ENCODE peak calls at places on chromosomes 1 and 21, in four cellular contexts. A, J, R and D are unnamed samples.

GRCh38 chr1:152981181-152981871 is 2.6 kb upstream of the SPRR1A start:
- DNase-seq in A (no peak), J (no peak), R (no peak), D (no peak)

GRCh38 chr1:76269175-76269574 is 194.6 kb downstream of the ST6GALNAC3 start:
- DNase-seq in A (no peak), J (no peak), R (peak), D (peak)

GRCh38 chr1:150281221-150281757 is 1.1 kb upstream of the CIART start:
- DNase-seq in A (peak), J (no peak), R (peak), D (peak)

GRCh38 chr1:182317489-182318180 is 74.0 kb downstream of the GLUL start:
- DNase-seq in A (no peak), J (no peak), R (no peak), D (peak)

GRCh38 chr21:45930231-45930760 is 51.3 kb upstream of the COL6A1 start:
- DNase-seq in A (peak), J (no peak), R (no peak), D (no peak)

GRCh38 chr1:3543076-3544049 is 67.9 kb downstream of the MEGF6 start:
- DNase-seq in A (no peak), J (no peak), R (peak), D (no peak)

GRCh38 chr1:225534135-225534534 is 106.3 kb upstream of the LBR start:
- DNase-seq in A (no peak), J (no peak), R (no peak), D (no peak)

GRCh38 chr1:15055736-15056415 is 97.7 kb upstream of the TMEM51 start:
- DNase-seq in A (no peak), J (no peak), R (no peak), D (no peak)

GRCh38 chr1:36359911-36360310 is 25.8 kb downstream of the STK40 start:
- DNase-seq in A (no peak), J (no peak), R (no peak), D (no peak)

GRCh38 chr1:19203440-19203839 is 6.6 kb downstream of the UBR4 start:
- DNase-seq in A (peak), J (no peak), R (peak), D (peak)

GRCh38 chr1:24862775-24863483 is 67.1 kb downstream of the RUNX3 start:
- DNase-seq in A (no peak), J (no peak), R (no peak), D (no peak)

GRCh38 chr1:180156201-180156600 is 1.5 kb downstream of the QSOX1 start:
- DNase-seq in A (no peak), J (no peak), R (no peak), D (no peak)

GRCh38 chr1:37892151-37893047 is 33.0 kb upstream of the MTF1 start:
- DNase-seq in A (no peak), J (no peak), R (peak), D (no peak)

GRCh38 chr1:36132029-36132428 is 7.0 kb upstream of the COL8A2 start:
- DNase-seq in A (no peak), J (no peak), R (no peak), D (no peak)

GRCh38 chr1:197675475-197676324 is 99.6 kb downstream of the DENND1B start:
- DNase-seq in A (peak), J (no peak), R (peak), D (no peak)

GRCh38 chr21:46113497-46114176 is 15.7 kb downstream of the COL6A2 start:
- DNase-seq in A (peak), J (no peak), R (no peak), D (no peak)

GRCh38 chr1:43622901-43623780 is 26.8 kb upstream of the KDM4A start:
- DNase-seq in A (no peak), J (no peak), R (no peak), D (no peak)

GRCh38 chr1:12148160-12148957 is 18.4 kb upstream of the TNFRSF1B start:
- DNase-seq in A (no peak), J (no peak), R (no peak), D (no peak)

GRCh38 chr21:27379381-27379780 is 412.5 kb upstream of the ADAMTS5 start:
- DNase-seq in A (no peak), J (no peak), R (peak), D (no peak)

GRCh38 chr21:45698493-45698947 is 55.0 kb downstream of the PCBP3 start:
- DNase-seq in A (peak), J (no peak), R (peak), D (no peak)

GRCh38 chr1:14881775-14882672 is 271.5 kb upstream of the TMEM51 start:
- DNase-seq in A (no peak), J (no peak), R (peak), D (no peak)

GRCh38 chr1:23463286-23463685 is 20.7 kb downstream of the ASAP3 start:
- DNase-seq in A (no peak), J (no peak), R (no peak), D (no peak)

GRCh38 chr21:25191141-25191540 is 416.1 kb downstream of the MRPL39 start:
- DNase-seq in A (no peak), J (no peak), R (no peak), D (no peak)

GRCh38 chr1:234926574-234927311 is 201.9 kb downstream of the TOMM20 start:
- DNase-seq in A (no peak), J (no peak), R (no peak), D (no peak)

GRCh38 chr1:198363752-198364151 is 176.7 kb downstream of the ATP6V1G3 start:
- DNase-seq in A (no peak), J (no peak), R (no peak), D (no peak)

GRCh38 chr1:14476170-14476955 is 122.1 kb upstream of the KAZN start:
- DNase-seq in A (no peak), J (no peak), R (no peak), D (no peak)

GRCh38 chr1:27951396-27951795 is 8.4 kb upstream of the XKR8 start:
- DNase-seq in A (no peak), J (no peak), R (no peak), D (peak)

GRCh38 chr1:171397851-171398469 is 84.0 kb downstream of the FMO4 start:
- DNase-seq in A (no peak), J (no peak), R (no peak), D (no peak)

GRCh38 chr21:42621828-42622199 is 31.6 kb upstream of the PDE9A start:
- DNase-seq in A (no peak), J (no peak), R (no peak), D (no peak)

GRCh38 chr1:8660455-8660854 is 157.0 kb downstream of the RERE start:
- DNase-seq in A (peak), J (no peak), R (peak), D (no peak)